ENCODE peak calls at places on chromosomes 12 and 14, in nine cellular contexts. V, A, H, R, U, M, Z, O and C are unnamed samples.

GRCh38 chr14:59926534-59926933 is 6.6 kb downstream of the LRRC9 start:
- DNase-seq in O (no peak), V (no peak), M (no peak), A (no peak), R (no peak), H (no peak), U (no peak), Z (no peak), C (no peak)

GRCh38 chr14:58587271-58587670 is 50.5 kb upstream of the DACT1 start:
- DNase-seq in O (no peak), U (no peak), A (no peak), R (no peak), M (no peak), H (no peak), Z (no peak), V (no peak), C (no peak)

GRCh38 chr12:123269980-123270379 is 1.7 kb downstream of the CDK2AP1 start:
- DNase-seq in V (no peak), U (no peak), Z (peak; percentile 30), H (no peak), M (no peak), O (no peak), R (peak; percentile 64), A (no peak), C (no peak)

GRCh38 chr12:96497800-96498199 is 8.4 kb downstream of the CFAP54 start:
- DNase-seq in Z (no peak), V (no peak), M (no peak), O (no peak), A (no peak), U (no peak), R (no peak), H (no peak), C (no peak)

GRCh38 chr12:105935106-105935505 is 203.6 kb downstream of the NUAK1 start:
- DNase-seq in U (no peak), V (no peak), M (no peak), O (no peak), Z (no peak), A (no peak), H (no peak), R (no peak), C (no peak)

GRCh38 chr14:104434214-104435076 is 145.1 kb upstream of the C14orf180 start:
- DNase-seq in Z (no peak), R (peak; percentile 2), A (no peak), O (no peak), H (peak; percentile 73), V (no peak), U (no peak), M (peak; percentile 19), C (no peak)

GRCh38 chr14:79514700-79515099 is 696.6 kb downstream of the DIO2 start:
- DNase-seq in H (no peak), Z (no peak), O (no peak), A (peak; percentile 55), R (no peak), U (no peak), V (no peak), M (no peak), C (no peak)

GRCh38 chr14:105193916-105194782 is 13.0 kb upstream of the NUDT14 start:
- DNase-seq in Z (peak; percentile 46), R (peak; percentile 22), M (no peak), A (no peak), H (no peak), O (no peak), V (no peak), U (no peak), C (no peak)

GRCh38 chr14:74867673-74868072 is 8.3 kb downstream of the PROX2 start:
- DNase-seq in R (no peak), O (no peak), U (no peak), H (no peak), Z (no peak), M (peak; percentile 77), V (peak; percentile 28), A (no peak), C (no peak)

GRCh38 chr14:34301107-34301734 is 160.8 kb downstream of the SPTSSA start:
- DNase-seq in O (peak; percentile 35), M (no peak), R (peak; percentile 47), V (no peak), U (no peak), A (peak; percentile 33), Z (peak; percentile 54), H (no peak), C (no peak)

GRCh38 chr14:71551291-71551955 is 380.8 kb upstream of the RGS6 start:
- DNase-seq in O (no peak), Z (no peak), A (no peak), M (no peak), U (no peak), V (no peak), R (no peak), H (no peak), C (no peak)

GRCh38 chr12:89985935-89986334 is 277.3 kb upstream of the ATP2B1 start:
- DNase-seq in R (no peak), M (no peak), A (no peak), U (no peak), V (no peak), Z (no peak), O (no peak), H (no peak), C (no peak)

GRCh38 chr12:26630546-26631027 is 202.4 kb downstream of the ITPR2 start:
- DNase-seq in V (no peak), H (peak; percentile 84), O (no peak), A (peak; percentile 98), R (peak; percentile 18), M (peak; percentile 21), Z (no peak), U (no peak), C (no peak)

GRCh38 chr14:70909788-70910614 is 2.7 kb downstream of the PCNX1 start:
- DNase-seq in V (no peak), M (no peak), R (no peak), A (no peak), O (no peak), H (no peak), Z (no peak), U (no peak), C (no peak)

GRCh38 chr12:82746668-82747067 is 60.0 kb downstream of the TMTC2 start:
- DNase-seq in H (no peak), Z (no peak), O (no peak), M (no peak), A (no peak), U (no peak), R (no peak), V (no peak), C (no peak)

GRCh38 chr14:55430024-55430690 is 10.3 kb downstream of the TBPL2 start:
- DNase-seq in O (no peak), H (no peak), A (peak; percentile 48), R (no peak), Z (peak; percentile 62), M (no peak), U (no peak), V (peak; percentile 36), C (peak; percentile 16)

GRCh38 chr12:108565976-108566375 is 3.6 kb downstream of the ISCU start:
- DNase-seq in A (peak; percentile 73), H (peak; percentile 83), M (peak; percentile 66), Z (peak; percentile 89), O (no peak), V (peak; percentile 45), U (peak; percentile 78), R (no peak), C (no peak)

GRCh38 chr12:76781321-76781720 is 17.4 kb downstream of the ZDHHC17 start:
- DNase-seq in A (no peak), M (no peak), H (no peak), Z (no peak), V (no peak), O (no peak), R (no peak), U (no peak), C (no peak)

GRCh38 chr12:114696443-114697245 is 12.7 kb upstream of the TBX3 start:
- DNase-seq in M (no peak), U (no peak), R (peak; percentile 58), V (no peak), H (no peak), O (no peak), Z (no peak), A (no peak), C (no peak)

GRCh38 chr12:47413806-47414205 is 292.0 kb downstream of the RPAP3 start:
- DNase-seq in H (no peak), O (no peak), V (no peak), Z (no peak), U (no peak), M (no peak), R (no peak), A (no peak), C (no peak)

GRCh38 chr12:131694116-131694838 is 16.6 kb upstream of the SFSWAP start:
- DNase-seq in H (no peak), O (no peak), R (no peak), A (no peak), Z (no peak), M (no peak), V (no peak), U (no peak), C (no peak)

GRCh38 chr12:100229876-100230275 is 29.3 kb downstream of the ACTR6 start:
- DNase-seq in M (no peak), U (no peak), V (no peak), R (no peak), Z (peak; percentile 74), A (no peak), O (no peak), H (no peak), C (no peak)

GRCh38 chr12:87870061-87870460 is 159.1 kb downstream of the C12orf50 start:
- DNase-seq in M (no peak), U (no peak), Z (no peak), A (peak; percentile 49), V (no peak), H (no peak), O (no peak), R (no peak), C (no peak)

GRCh38 chr12:92927055-92927435 is 2.0 kb downstream of the EEA1 start:
- DNase-seq in O (no peak), R (peak; percentile 10), U (no peak), Z (no peak), H (no peak), V (peak; percentile 56), M (no peak), A (no peak), C (no peak)

GRCh38 chr12:30181334-30181733 is 397.6 kb upstream of the TMTC1 start:
- DNase-seq in Z (no peak), H (no peak), V (no peak), M (no peak), R (no peak), O (no peak), U (no peak), A (no peak), C (no peak)

GRCh38 chr12:110767863-110768262 is 25.2 kb upstream of the PPP1CC start:
- DNase-seq in A (no peak), V (no peak), O (no peak), H (no peak), R (no peak), M (no peak), U (no peak), Z (no peak), C (no peak)

GRCh38 chr12:98770230-98770629 is 125.1 kb downstream of the APAF1 start:
- DNase-seq in A (no peak), Z (no peak), R (no peak), H (no peak), V (no peak), U (no peak), O (no peak), M (no peak), C (no peak)

GRCh38 chr12:104680070-104680469 is 223.3 kb downstream of the CHST11 start:
- DNase-seq in Z (no peak), V (no peak), M (no peak), O (no peak), A (no peak), H (no peak), U (peak; percentile 51), R (no peak), C (no peak)

GRCh38 chr12:117792877-117793424 is 175.8 kb downstream of the KSR2 start:
- DNase-seq in A (no peak), Z (no peak), H (no peak), R (no peak), M (no peak), V (no peak), U (no peak), O (no peak), C (no peak)

GRCh38 chr12:95215925-95216324 is 1.3 kb downstream of the FGD6 start:
- DNase-seq in A (peak; percentile 58), U (no peak), V (no peak), R (no peak), H (no peak), M (no peak), Z (no peak), O (no peak), C (no peak)

GRCh38 chr14:34489324-34489723 is 27.3 kb upstream of the SPTSSA start:
- DNase-seq in A (no peak), Z (no peak), M (no peak), U (no peak), O (no peak), R (no peak), V (no peak), H (no peak), C (no peak)